ENCODE peak calls at places on chromosomes 6 and 20, in five cellular contexts. One of them, this sample, is unnamed.

GRCh38 chr20:41524980-41525613 is 93.1 kb downstream of the CHD6 start:
- DNase-seq in bronchial epithelial cell: peak
- DNase-seq in cardiac fibroblast: peak
- DNase-seq in Caco-2: no peak
- DNase-seq in breast epithelium: peak
- DNase-seq in this sample: peak

GRCh38 chr6:134358320-134358719 is 40.4 kb upstream of the SGK1 start:
- DNase-seq in bronchial epithelial cell: peak
- DNase-seq in cardiac fibroblast: peak
- DNase-seq in Caco-2: no peak
- DNase-seq in breast epithelium: no peak
- DNase-seq in this sample: no peak

GRCh38 chr20:10565191-10565921 is 108.4 kb downstream of the JAG1 start:
- DNase-seq in bronchial epithelial cell: peak
- DNase-seq in cardiac fibroblast: peak
- DNase-seq in Caco-2: no peak
- DNase-seq in breast epithelium: no peak
- DNase-seq in this sample: no peak

GRCh38 chr6:71468841-71469750 is 180.5 kb downstream of the OGFRL1 start:
- DNase-seq in bronchial epithelial cell: peak
- DNase-seq in cardiac fibroblast: peak
- DNase-seq in Caco-2: no peak
- DNase-seq in breast epithelium: no peak
- DNase-seq in this sample: no peak

GRCh38 chr6:125358898-125359297 is 57.1 kb upstream of the HDDC2 start:
- DNase-seq in bronchial epithelial cell: no peak
- DNase-seq in cardiac fibroblast: no peak
- DNase-seq in Caco-2: no peak
- DNase-seq in breast epithelium: no peak
- DNase-seq in this sample: no peak

GRCh38 chr20:40948352-40949267 is 80.0 kb upstream of the TOP1 start:
- DNase-seq in bronchial epithelial cell: peak
- DNase-seq in cardiac fibroblast: peak
- DNase-seq in Caco-2: no peak
- DNase-seq in breast epithelium: no peak
- DNase-seq in this sample: no peak

GRCh38 chr6:78607188-78607587 is 260.2 kb upstream of the IRAK1BP1 start:
- DNase-seq in bronchial epithelial cell: no peak
- DNase-seq in cardiac fibroblast: peak
- DNase-seq in Caco-2: no peak
- DNase-seq in breast epithelium: no peak
- DNase-seq in this sample: no peak

GRCh38 chr20:57898332-57898731 is 188.5 kb upstream of the PMEPA1 start:
- DNase-seq in bronchial epithelial cell: no peak
- DNase-seq in cardiac fibroblast: no peak
- DNase-seq in Caco-2: no peak
- DNase-seq in breast epithelium: peak
- DNase-seq in this sample: no peak

GRCh38 chr20:9966966-9967365 is 67.8 kb upstream of the ANKEF1 start:
- DNase-seq in bronchial epithelial cell: peak
- DNase-seq in cardiac fibroblast: no peak
- DNase-seq in Caco-2: no peak
- DNase-seq in breast epithelium: no peak
- DNase-seq in this sample: no peak

GRCh38 chr6:139338845-139339244 is 35.6 kb downstream of the CITED2 start:
- DNase-seq in bronchial epithelial cell: no peak
- DNase-seq in cardiac fibroblast: peak
- DNase-seq in Caco-2: no peak
- DNase-seq in breast epithelium: no peak
- DNase-seq in this sample: no peak

GRCh38 chr6:106082735-106083398 is 3.3 kb upstream of the PRDM1 start:
- DNase-seq in bronchial epithelial cell: peak
- DNase-seq in cardiac fibroblast: no peak
- DNase-seq in Caco-2: no peak
- DNase-seq in breast epithelium: no peak
- DNase-seq in this sample: no peak

GRCh38 chr6:30158475-30159025 is 2.5 kb downstream of the TRIM10 start:
- DNase-seq in bronchial epithelial cell: no peak
- DNase-seq in cardiac fibroblast: no peak
- DNase-seq in Caco-2: no peak
- DNase-seq in breast epithelium: no peak
- DNase-seq in this sample: no peak

GRCh38 chr6:18533793-18534192 is 146.6 kb downstream of the RNF144B start:
- DNase-seq in bronchial epithelial cell: peak
- DNase-seq in cardiac fibroblast: no peak
- DNase-seq in Caco-2: no peak
- DNase-seq in breast epithelium: no peak
- DNase-seq in this sample: no peak

DNA sequence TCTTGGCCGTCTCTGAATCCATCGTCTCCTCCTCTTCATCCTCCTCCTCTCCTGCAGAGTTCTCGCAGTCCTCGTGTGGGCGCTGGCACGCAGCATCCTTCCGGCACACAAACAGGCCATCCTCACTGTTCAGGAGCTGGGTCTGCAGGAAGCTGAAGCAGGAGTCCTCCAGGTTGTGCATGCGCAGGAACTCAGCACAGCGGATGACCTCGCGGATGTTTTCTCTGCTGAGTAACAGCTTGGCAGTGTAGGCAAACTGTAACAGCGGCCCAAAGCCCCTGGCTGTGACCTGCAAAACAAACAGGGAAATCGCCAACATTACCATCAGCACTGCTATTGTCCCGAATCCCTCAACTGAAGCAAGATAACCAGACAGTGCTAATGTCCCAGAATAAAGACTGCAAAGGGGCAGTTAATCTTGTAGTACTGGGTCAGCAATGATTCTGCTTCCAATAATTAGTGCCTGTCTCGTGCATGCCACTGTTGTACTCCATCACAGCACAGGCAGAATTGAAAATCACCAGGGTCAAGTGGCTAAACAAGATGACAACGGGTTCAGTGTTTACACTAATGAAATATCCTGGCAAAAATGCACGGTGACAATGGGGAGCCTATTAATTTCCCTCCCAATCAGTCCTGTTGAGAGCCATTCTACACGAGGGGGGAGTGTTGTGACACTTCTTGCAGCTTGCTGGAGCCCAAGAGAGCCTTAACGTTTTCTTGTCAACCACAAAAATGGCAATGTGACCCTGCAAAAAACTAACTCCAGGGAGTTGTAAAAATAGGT is 57.5 kb downstream of the GJA10 start:
- DNase-seq in bronchial epithelial cell: no peak
- DNase-seq in cardiac fibroblast: peak
- DNase-seq in Caco-2: no peak
- DNase-seq in breast epithelium: no peak
- DNase-seq in this sample: no peak
- H3K4me3 ChIP-seq in bronchial epithelial cell: no peak
- H3K4me3 ChIP-seq in cardiac fibroblast: no peak
- H3K4me3 ChIP-seq in Caco-2: no peak
- H3K4me3 ChIP-seq in breast epithelium: no peak
- H3K4me3 ChIP-seq in this sample: no peak

GRCh38 chr6:10521104-10521808 is at the start of gene GCNT2:
- DNase-seq in bronchial epithelial cell: peak
- DNase-seq in cardiac fibroblast: peak
- DNase-seq in Caco-2: peak
- DNase-seq in breast epithelium: no peak
- DNase-seq in this sample: no peak
- TF ChIP-seq CTCF in bronchial epithelial cell: no peak
- TF ChIP-seq CTCF in cardiac fibroblast: no peak
- TF ChIP-seq CTCF in Caco-2: no peak
- TF ChIP-seq CTCF in breast epithelium: no peak
- TF ChIP-seq CTCF in this sample: no peak

GRCh38 chr6:169725270-169726048 is 1.2 kb upstream of the PHF10 start:
- DNase-seq in bronchial epithelial cell: peak
- DNase-seq in cardiac fibroblast: peak
- DNase-seq in Caco-2: peak
- DNase-seq in breast epithelium: no peak
- DNase-seq in this sample: no peak
- H3K4me3 ChIP-seq in bronchial epithelial cell: peak
- H3K4me3 ChIP-seq in cardiac fibroblast: peak
- H3K4me3 ChIP-seq in Caco-2: peak
- H3K4me3 ChIP-seq in breast epithelium: peak
- H3K4me3 ChIP-seq in this sample: no peak

DNA sequence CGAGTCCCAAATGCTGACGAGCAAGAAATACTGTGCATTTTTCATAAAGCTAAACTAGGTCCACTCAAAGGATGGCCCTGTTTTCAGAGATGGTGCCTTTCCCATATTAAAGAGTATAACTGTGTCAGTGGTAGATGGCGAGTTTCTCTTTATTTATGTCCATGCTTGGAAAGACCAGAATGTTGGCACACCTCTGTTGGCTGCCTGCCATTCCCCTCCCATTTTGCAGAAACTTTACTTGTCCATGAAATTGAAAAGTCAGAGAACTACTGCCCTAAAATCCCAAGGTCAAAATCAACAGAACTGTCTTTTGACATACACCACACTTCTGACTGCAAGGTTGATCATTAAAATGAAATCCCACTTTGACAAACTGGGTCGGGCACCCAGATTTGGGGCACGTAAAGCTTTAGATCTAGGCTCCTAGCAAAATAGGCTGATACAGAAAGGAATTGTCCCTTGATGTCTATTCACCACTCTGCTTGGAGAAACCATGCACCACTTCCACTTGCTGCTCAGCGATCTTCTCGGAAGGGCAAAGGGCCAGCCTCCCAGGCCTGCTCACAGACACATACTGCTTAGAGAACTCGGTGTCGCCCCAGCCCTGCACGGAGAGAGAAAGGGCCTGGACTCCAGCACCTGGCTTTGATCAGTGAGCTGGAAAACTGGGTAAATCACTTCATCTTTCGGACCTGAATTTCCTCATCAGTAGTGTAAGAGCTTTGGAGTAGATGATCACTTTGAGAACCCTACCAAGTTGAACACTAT is 130.0 kb downstream of the AGPAT4 start:
- DNase-seq in bronchial epithelial cell: no peak
- DNase-seq in cardiac fibroblast: no peak
- DNase-seq in Caco-2: no peak
- DNase-seq in breast epithelium: no peak
- DNase-seq in this sample: no peak
- TF ChIP-seq CTCF in bronchial epithelial cell: no peak
- TF ChIP-seq CTCF in cardiac fibroblast: no peak
- TF ChIP-seq CTCF in Caco-2: no peak
- TF ChIP-seq CTCF in breast epithelium: no peak
- TF ChIP-seq CTCF in this sample: no peak

GRCh38 chr6:34465551-34466241 is at the start of gene PACSIN1:
- DNase-seq in bronchial epithelial cell: no peak
- DNase-seq in cardiac fibroblast: no peak
- DNase-seq in Caco-2: peak
- DNase-seq in breast epithelium: no peak
- DNase-seq in this sample: peak
- H3K4me3 ChIP-seq in bronchial epithelial cell: peak
- H3K4me3 ChIP-seq in cardiac fibroblast: peak
- H3K4me3 ChIP-seq in Caco-2: peak
- H3K4me3 ChIP-seq in breast epithelium: peak
- H3K4me3 ChIP-seq in this sample: peak